ENCODE peak calls at places on chromosome 3, in four cellular contexts. S is fibroblast of the conjunctiva, U is EL, G is endothelial cell. M is an unnamed sample.

GRCh38 chr3:30943206-30943605 is 48.7 kb upstream of the GADL1 start:
- DNase-seq in S (no peak), U (no peak), G (no peak), M (no peak)

GRCh38 chr3:194537732-194538247 is 51.0 kb upstream of the ATP13A3 start:
- DNase-seq in S (no peak), U (peak; percentile 96), G (no peak), M (peak; percentile 47)

GRCh38 chr3:36864180-36865053 is 80.4 kb downstream of the TRANK1 start:
- DNase-seq in S (no peak), U (no peak), G (no peak), M (no peak)

GRCh38 chr3:189625566-189625965 is 5.6 kb upstream of the TP63 start:
- DNase-seq in S (no peak), U (no peak), G (no peak), M (no peak)

GRCh38 chr3:3648961-3649360 is 150.3 kb upstream of the LRRN1 start:
- DNase-seq in S (no peak), U (no peak), G (no peak), M (no peak)

GRCh38 chr3:30524357-30525040 is 81.9 kb upstream of the TGFBR2 start:
- DNase-seq in S (no peak), U (no peak), G (no peak), M (no peak)

GRCh38 chr3:127706785-127707351 is 34.1 kb downstream of the ABTB1 start:
- DNase-seq in S (no peak), U (no peak), G (no peak), M (no peak)

GRCh38 chr3:61650276-61650675 is 88.9 kb downstream of the PTPRG start:
- DNase-seq in S (peak; percentile 71), U (peak; percentile 90), G (no peak), M (peak; percentile 95)

GRCh38 chr3:83248454-83248853 is 1487.0 kb upstream of the GBE1 start:
- DNase-seq in S (no peak), U (no peak), G (no peak), M (no peak)

GRCh38 chr3:119643528-119643927 is 16.9 kb downstream of the POPDC2 start:
- DNase-seq in S (no peak), U (peak; percentile 85), G (no peak), M (peak; percentile 76)

GRCh38 chr3:126896941-126897340 is 86.0 kb upstream of the PLXNA1 start:
- DNase-seq in S (no peak), U (no peak), G (no peak), M (no peak)

GRCh38 chr3:196141866-196142673 is 60.2 kb upstream of the TFRC start:
- DNase-seq in S (no peak), U (no peak), G (no peak), M (no peak)

GRCh38 chr3:13501527-13501926 is 21.4 kb downstream of the HDAC11 start:
- DNase-seq in S (no peak), U (no peak), G (no peak), M (no peak)

GRCh38 chr3:135023985-135024658 is 229.1 kb downstream of the EPHB1 start:
- DNase-seq in S (no peak), U (no peak), G (no peak), M (no peak)

GRCh38 chr3:141170678-141171295 is 60.8 kb upstream of the PXYLP1 start:
- DNase-seq in S (no peak), U (no peak), G (no peak), M (no peak)

GRCh38 chr3:123755085-123755484 is 129.0 kb downstream of the MYLK start:
- DNase-seq in S (no peak), U (no peak), G (no peak), M (no peak)

GRCh38 chr3:171776839-171777607 is 33.3 kb downstream of the PLD1 start:
- DNase-seq in S (no peak), U (no peak), G (peak; percentile 38), M (no peak)

GRCh38 chr3:127652246-127652995 is 20.3 kb upstream of the ABTB1 start:
- DNase-seq in S (peak; percentile 47), U (peak; percentile 65), G (peak; percentile 66), M (no peak)

GRCh38 chr3:103992469-103992868 is 1374.2 kb upstream of the ALCAM start:
- DNase-seq in S (no peak), U (no peak), G (no peak), M (no peak)

GRCh38 chr3:52998781-52999509 is 46.9 kb downstream of the SFMBT1 start:
- DNase-seq in S (no peak), U (no peak), G (no peak), M (no peak)

GRCh38 chr3:64056616-64057165 is 33.4 kb upstream of the PSMD6 start:
- DNase-seq in S (no peak), U (peak; percentile 28), G (no peak), M (no peak)

GRCh38 chr3:120348065-120348980 is 831 bp downstream of the LRRC58 start:
- DNase-seq in S (no peak), U (peak; percentile 20), G (no peak), M (no peak)

GRCh38 chr3:127734754-127735473 is 62.2 kb downstream of the ABTB1 start:
- DNase-seq in S (peak; percentile 68), U (peak; percentile 99), G (no peak), M (peak; percentile 95)

GRCh38 chr3:155388417-155388816 is 94.9 kb upstream of the STRIT1 start:
- DNase-seq in S (no peak), U (no peak), G (no peak), M (no peak)

GRCh38 chr3:24514139-24514538 is 19.5 kb upstream of the THRB start:
- DNase-seq in S (no peak), U (no peak), G (no peak), M (no peak)

GRCh38 chr3:16990163-16990562 is 105.4 kb downstream of the PLCL2 start:
- DNase-seq in S (no peak), U (no peak), G (no peak), M (no peak)

GRCh38 chr3:127889461-127889863 is 25.6 kb upstream of the KBTBD12 start:
- DNase-seq in S (peak; percentile 18), U (peak; percentile 43), G (no peak), M (no peak)

GRCh38 chr3:120625199-120625598 is 29.1 kb downstream of the NDUFB4 start:
- DNase-seq in S (no peak), U (peak; percentile 7), G (no peak), M (no peak)

GRCh38 chr3:87248831-87249230 is 21.7 kb downstream of the CHMP2B start:
- DNase-seq in S (no peak), U (no peak), G (no peak), M (no peak)

GRCh38 chr3:195512798-195513345 is 30.3 kb downstream of the PPP1R2 start:
- DNase-seq in S (no peak), U (no peak), G (no peak), M (no peak)

GRCh38 chr3:168096210-168096795 is 579 bp upstream of the GOLIM4 start:
- DNase-seq in S (peak; percentile 73), U (peak; percentile 87), G (peak; percentile 62), M (peak; percentile 78)

GRCh38 chr3:63995056-63995576 is 28.2 kb downstream of the PSMD6 start:
- DNase-seq in S (no peak), U (no peak), G (no peak), M (no peak)

GRCh38 chr3:24830230-24831152 is 335.8 kb upstream of the THRB start:
- DNase-seq in S (no peak), U (no peak), G (peak; percentile 15), M (no peak)